ENCODE peak calls at places on chromosomes 4 and X, in eight cellular contexts. One of them, this sample, is unnamed.

GRCh38 chrX:149504915-149505651 is at the start of gene IDS:
- DNase-seq in CD8-positive, alpha-beta T cell: peak; percentile 90
- DNase-seq in lung: peak; percentile 91
- DNase-seq in stomach: peak; percentile 90
- DNase-seq in aorta: peak; percentile 95
- DNase-seq in HepG2: peak; percentile 69
- DNase-seq in upper lobe of left lung: peak; percentile 92
- DNase-seq in A549: peak; percentile 88
- DNase-seq in this sample: peak; percentile 87

GRCh38 chr4:182917182-182918043 is at the start of gene DCTD:
- DNase-seq in CD8-positive, alpha-beta T cell: peak; percentile 80
- DNase-seq in lung: peak; percentile 75
- DNase-seq in stomach: peak; percentile 82
- DNase-seq in aorta: peak; percentile 93
- DNase-seq in HepG2: peak; percentile 65
- DNase-seq in upper lobe of left lung: peak; percentile 85
- DNase-seq in A549: peak; percentile 52
- DNase-seq in this sample: peak; percentile 87

GRCh38 chr4:1751919-1752283 is 30.6 kb downstream of the TACC3 start:
- DNase-seq in CD8-positive, alpha-beta T cell: no peak
- DNase-seq in lung: no peak
- DNase-seq in stomach: no peak
- DNase-seq in aorta: no peak
- DNase-seq in HepG2: peak; percentile 52
- DNase-seq in upper lobe of left lung: peak; percentile 80
- DNase-seq in A549: no peak
- DNase-seq in this sample: no peak

GRCh38 chr4:183268556-183268955 is 51.5 kb downstream of the CLDN22 start:
- DNase-seq in CD8-positive, alpha-beta T cell: no peak
- DNase-seq in lung: no peak
- DNase-seq in stomach: no peak
- DNase-seq in aorta: no peak
- DNase-seq in HepG2: no peak
- DNase-seq in upper lobe of left lung: no peak
- DNase-seq in A549: no peak
- DNase-seq in this sample: no peak

GRCh38 chrX:127708155-127708554 is 344.0 kb downstream of the ACTRT1 start:
- DNase-seq in CD8-positive, alpha-beta T cell: no peak
- DNase-seq in lung: no peak
- DNase-seq in stomach: no peak
- DNase-seq in aorta: no peak
- DNase-seq in HepG2: no peak
- DNase-seq in upper lobe of left lung: peak; percentile 63
- DNase-seq in A549: peak; percentile 4
- DNase-seq in this sample: no peak

GRCh38 chrX:153766098-153766817 is 2.2 kb downstream of the PLXNB3 start:
- DNase-seq in CD8-positive, alpha-beta T cell: peak; percentile 45
- DNase-seq in lung: no peak
- DNase-seq in stomach: no peak
- DNase-seq in aorta: peak; percentile 79
- DNase-seq in HepG2: peak; percentile 48
- DNase-seq in upper lobe of left lung: no peak
- DNase-seq in A549: peak; percentile 30
- DNase-seq in this sample: peak; percentile 36

GRCh38 chrX:133414399-133415275 is 652 bp downstream of the GPC4 start:
- DNase-seq in CD8-positive, alpha-beta T cell: no peak
- DNase-seq in lung: no peak
- DNase-seq in stomach: no peak
- DNase-seq in aorta: peak; percentile 79
- DNase-seq in HepG2: no peak
- DNase-seq in upper lobe of left lung: no peak
- DNase-seq in A549: peak; percentile 7
- DNase-seq in this sample: no peak

GRCh38 chr4:61336911-61337310 is 136.8 kb downstream of the ADGRL3 start:
- DNase-seq in CD8-positive, alpha-beta T cell: no peak
- DNase-seq in lung: no peak
- DNase-seq in stomach: no peak
- DNase-seq in aorta: no peak
- DNase-seq in HepG2: no peak
- DNase-seq in upper lobe of left lung: no peak
- DNase-seq in A549: no peak
- DNase-seq in this sample: no peak

GRCh38 chr4:30719363-30720020 is 677 bp upstream of the PCDH7 start:
- DNase-seq in CD8-positive, alpha-beta T cell: no peak
- DNase-seq in lung: no peak
- DNase-seq in stomach: peak; percentile 52
- DNase-seq in aorta: peak; percentile 92
- DNase-seq in HepG2: no peak
- DNase-seq in upper lobe of left lung: no peak
- DNase-seq in A549: peak; percentile 16
- DNase-seq in this sample: peak; percentile 65

GRCh38 chr4:34220601-34221000 is 2023.7 kb downstream of the ARAP2 start:
- DNase-seq in CD8-positive, alpha-beta T cell: no peak
- DNase-seq in lung: no peak
- DNase-seq in stomach: no peak
- DNase-seq in aorta: no peak
- DNase-seq in HepG2: no peak
- DNase-seq in upper lobe of left lung: no peak
- DNase-seq in A549: no peak
- DNase-seq in this sample: no peak

GRCh38 chr4:1531683-1532548 is 125.7 kb upstream of the NKX1-1 start:
- DNase-seq in CD8-positive, alpha-beta T cell: peak; percentile 17
- DNase-seq in lung: no peak
- DNase-seq in stomach: no peak
- DNase-seq in aorta: peak; percentile 51
- DNase-seq in HepG2: no peak
- DNase-seq in upper lobe of left lung: no peak
- DNase-seq in A549: no peak
- DNase-seq in this sample: no peak

GRCh38 chr4:20512053-20512810 is 188.0 kb upstream of the PACRGL start:
- DNase-seq in CD8-positive, alpha-beta T cell: no peak
- DNase-seq in lung: no peak
- DNase-seq in stomach: no peak
- DNase-seq in aorta: no peak
- DNase-seq in HepG2: no peak
- DNase-seq in upper lobe of left lung: no peak
- DNase-seq in A549: no peak
- DNase-seq in this sample: no peak

GRCh38 chr4:57490520-57490919 is 380.3 kb upstream of the IGFBP7 start:
- DNase-seq in CD8-positive, alpha-beta T cell: no peak
- DNase-seq in lung: no peak
- DNase-seq in stomach: no peak
- DNase-seq in aorta: no peak
- DNase-seq in HepG2: no peak
- DNase-seq in upper lobe of left lung: no peak
- DNase-seq in A549: peak; percentile 60
- DNase-seq in this sample: no peak

GRCh38 chrX:39721570-39722279 is 376.0 kb downstream of the BCOR start:
- DNase-seq in CD8-positive, alpha-beta T cell: no peak
- DNase-seq in lung: no peak
- DNase-seq in stomach: no peak
- DNase-seq in aorta: no peak
- DNase-seq in HepG2: no peak
- DNase-seq in upper lobe of left lung: no peak
- DNase-seq in A549: no peak
- DNase-seq in this sample: no peak

GRCh38 chr4:187294861-187295260 is 571.2 kb upstream of the FAT1 start:
- DNase-seq in CD8-positive, alpha-beta T cell: no peak
- DNase-seq in lung: no peak
- DNase-seq in stomach: no peak
- DNase-seq in aorta: no peak
- DNase-seq in HepG2: no peak
- DNase-seq in upper lobe of left lung: no peak
- DNase-seq in A549: no peak
- DNase-seq in this sample: no peak

GRCh38 chr4:2168469-2169319 is 73.2 kb downstream of the HAUS3 start:
- DNase-seq in CD8-positive, alpha-beta T cell: no peak
- DNase-seq in lung: no peak
- DNase-seq in stomach: peak; percentile 55
- DNase-seq in aorta: no peak
- DNase-seq in HepG2: no peak
- DNase-seq in upper lobe of left lung: no peak
- DNase-seq in A549: no peak
- DNase-seq in this sample: no peak

DNA sequence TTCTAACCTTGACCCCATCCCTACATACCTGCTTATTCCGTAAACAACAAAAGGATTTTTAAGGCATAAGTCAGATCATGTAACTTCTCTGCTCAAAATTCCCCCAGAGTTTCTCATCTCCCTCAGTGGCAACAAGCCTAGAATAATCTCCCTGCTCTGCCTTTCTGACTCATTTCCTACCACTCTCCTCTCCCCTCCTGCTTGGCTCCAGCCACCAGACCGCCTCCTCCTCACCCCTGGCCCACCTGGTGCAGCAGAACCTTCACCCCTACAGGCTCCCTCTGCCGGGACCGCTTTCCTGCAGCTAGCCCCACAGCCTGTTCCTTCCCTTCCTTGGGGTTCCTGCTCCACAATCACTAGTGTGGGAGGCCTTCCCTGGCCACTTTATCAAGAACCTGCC is 32.1 kb downstream of the TSPAN5 start:
- DNase-seq in CD8-positive, alpha-beta T cell: no peak
- DNase-seq in lung: no peak
- DNase-seq in stomach: no peak
- DNase-seq in aorta: peak; percentile 77
- DNase-seq in HepG2: no peak
- DNase-seq in upper lobe of left lung: no peak
- DNase-seq in A549: peak; percentile 37
- DNase-seq in this sample: no peak
- H3K4me3 ChIP-seq in CD8-positive, alpha-beta T cell: no peak overlapping the region
- H3K4me3 ChIP-seq in lung: no peak overlapping the region
- H3K4me3 ChIP-seq in stomach: no peak overlapping the region
- H3K4me3 ChIP-seq in aorta: no peak overlapping the region
- H3K4me3 ChIP-seq in HepG2: no peak overlapping the region
- H3K4me3 ChIP-seq in upper lobe of left lung: no peak overlapping the region
- H3K4me3 ChIP-seq in A549: no peak overlapping the region
- H3K4me3 ChIP-seq in this sample: no peak overlapping the region

DNA sequence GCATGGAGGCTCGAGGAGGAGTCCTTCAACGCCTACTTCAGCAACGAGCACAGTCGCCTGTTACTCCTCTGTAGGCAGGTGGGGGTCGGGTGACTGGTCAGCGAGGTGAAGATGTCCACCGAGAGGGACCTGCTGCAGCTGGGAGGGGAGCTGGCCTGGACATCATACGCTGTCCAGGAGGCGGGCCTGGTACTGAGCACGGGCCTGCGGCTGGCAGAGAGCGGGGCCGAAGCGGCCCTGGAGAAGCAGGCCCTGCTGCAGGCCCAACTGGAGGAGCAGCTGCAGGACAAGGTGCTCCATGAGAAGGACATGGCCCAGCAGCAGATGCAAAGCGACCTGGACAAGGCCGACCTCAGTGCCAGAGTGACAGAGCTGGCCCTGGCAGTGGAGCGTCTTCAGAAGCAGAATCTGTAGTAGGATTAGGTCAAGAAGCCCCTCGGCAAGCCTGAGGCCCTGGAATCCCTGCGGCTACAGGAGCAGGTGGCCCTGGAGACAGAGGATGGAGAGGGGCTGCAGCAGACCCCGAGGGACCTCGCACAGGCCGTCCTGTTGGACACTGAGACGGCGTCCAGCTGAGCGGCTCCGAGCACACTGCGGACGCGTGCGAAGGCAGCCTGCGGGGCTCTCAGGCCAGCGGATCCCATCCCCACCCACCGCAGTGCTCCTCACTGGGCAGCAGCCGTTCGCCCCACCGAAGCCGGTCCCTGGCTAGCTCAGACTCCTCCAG is 11.9 kb downstream of the SMIM10L2A start:
- DNase-seq in CD8-positive, alpha-beta T cell: no peak
- DNase-seq in lung: no peak
- DNase-seq in stomach: no peak
- DNase-seq in aorta: no peak
- DNase-seq in HepG2: no peak
- DNase-seq in upper lobe of left lung: no peak
- DNase-seq in A549: no peak
- DNase-seq in this sample: no peak
- H3K9me3 ChIP-seq in CD8-positive, alpha-beta T cell: no peaks in the 10 kb centered on the region
- H3K9me3 ChIP-seq in lung: no peaks in the 10 kb centered on the region
- H3K9me3 ChIP-seq in stomach: peaks cover 10% of the 10 kb centered on the region
- H3K9me3 ChIP-seq in aorta: no peaks in the 10 kb centered on the region
- H3K9me3 ChIP-seq in HepG2: no peaks in the 10 kb centered on the region
- H3K9me3 ChIP-seq in upper lobe of left lung: no peaks in the 10 kb centered on the region
- H3K9me3 ChIP-seq in A549: no peaks in the 10 kb centered on the region
- H3K9me3 ChIP-seq in this sample: no peaks in the 10 kb centered on the region

GRCh38 chr4:127622923-127623754 is 9.6 kb upstream of the INTU start:
- DNase-seq in CD8-positive, alpha-beta T cell: no peak
- DNase-seq in lung: no peak
- DNase-seq in stomach: no peak
- DNase-seq in aorta: peak; percentile 89
- DNase-seq in HepG2: peak; percentile 5
- DNase-seq in upper lobe of left lung: no peak
- DNase-seq in A549: peak; percentile 71
- DNase-seq in this sample: no peak
- H3K27ac ChIP-seq in CD8-positive, alpha-beta T cell: no peak overlapping the region
- H3K27ac ChIP-seq in lung: no peak overlapping the region
- H3K27ac ChIP-seq in stomach: no peak overlapping the region
- H3K27ac ChIP-seq in aorta: no peak overlapping the region
- H3K27ac ChIP-seq in HepG2: no peak overlapping the region
- H3K27ac ChIP-seq in upper lobe of left lung: peak overlapping the region; percentile 62
- H3K27ac ChIP-seq in A549: peak overlapping the region; percentile 51
- H3K27ac ChIP-seq in this sample: no peak overlapping the region

GRCh38 chr4:53613428-53613827 is 22.1 kb upstream of the LNX1 start:
- DNase-seq in CD8-positive, alpha-beta T cell: no peak
- DNase-seq in lung: no peak
- DNase-seq in stomach: no peak
- DNase-seq in aorta: no peak
- DNase-seq in HepG2: no peak
- DNase-seq in upper lobe of left lung: no peak
- DNase-seq in A549: no peak
- DNase-seq in this sample: no peak
- H3K4me3 ChIP-seq in CD8-positive, alpha-beta T cell: no peak overlapping the region
- H3K4me3 ChIP-seq in lung: no peak overlapping the region
- H3K4me3 ChIP-seq in stomach: no peak overlapping the region
- H3K4me3 ChIP-seq in aorta: no peak overlapping the region
- H3K4me3 ChIP-seq in HepG2: no peak overlapping the region
- H3K4me3 ChIP-seq in upper lobe of left lung: no peak overlapping the region
- H3K4me3 ChIP-seq in A549: no peak overlapping the region
- H3K4me3 ChIP-seq in this sample: no peak overlapping the region

DNA sequence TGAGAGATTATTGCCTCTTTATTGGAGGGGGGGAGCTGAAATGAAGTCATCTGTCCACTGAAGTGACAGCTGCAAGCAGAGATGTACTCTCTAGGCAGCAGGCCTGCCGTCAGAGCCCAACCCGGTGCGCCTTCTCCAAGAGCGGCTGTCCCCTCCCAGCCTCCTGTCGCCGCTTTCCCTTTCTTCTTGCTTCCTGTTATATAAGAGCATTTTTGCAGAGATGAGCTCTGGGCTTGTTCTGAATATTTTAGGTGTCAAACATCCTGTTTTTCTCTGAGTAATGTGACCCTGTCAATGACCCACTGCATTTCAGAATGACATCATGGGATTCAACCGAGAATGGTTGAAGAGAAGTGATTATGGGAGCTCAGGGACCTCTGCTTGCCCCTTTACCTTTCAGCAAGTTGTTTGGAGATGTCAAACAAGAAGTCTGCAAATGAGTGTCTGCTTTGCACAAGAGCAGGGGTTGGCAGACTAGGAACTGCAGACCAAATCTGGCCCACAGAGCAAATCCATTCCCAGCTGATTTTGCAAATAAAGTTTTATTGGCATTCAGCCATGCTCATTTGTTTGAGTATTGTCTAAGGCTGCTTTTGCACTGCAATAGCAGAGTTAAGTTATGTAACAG is 79.9 kb downstream of the SLC9A6 start:
- DNase-seq in CD8-positive, alpha-beta T cell: peak; percentile 72
- DNase-seq in lung: peak; percentile 32
- DNase-seq in stomach: no peak
- DNase-seq in aorta: no peak
- DNase-seq in HepG2: peak; percentile 42
- DNase-seq in upper lobe of left lung: no peak
- DNase-seq in A549: no peak
- DNase-seq in this sample: peak; percentile 11
- H3K9me3 ChIP-seq in CD8-positive, alpha-beta T cell: no peaks in the 10 kb centered on the region
- H3K9me3 ChIP-seq in lung: no peaks in the 10 kb centered on the region
- H3K9me3 ChIP-seq in stomach: no peaks in the 10 kb centered on the region
- H3K9me3 ChIP-seq in aorta: no peaks in the 10 kb centered on the region
- H3K9me3 ChIP-seq in HepG2: no peaks in the 10 kb centered on the region
- H3K9me3 ChIP-seq in upper lobe of left lung: no peaks in the 10 kb centered on the region
- H3K9me3 ChIP-seq in A549: no peaks in the 10 kb centered on the region
- H3K9me3 ChIP-seq in this sample: no peaks in the 10 kb centered on the region

This sample was measured in WERI-Rb-1.